ENCODE peak calls at places on chromosomes 13 and 19, in seven cellular contexts. S is astrocyte, P is endothelial cell, F is breast epithelium, G is progenitor cell of endocrine pancreas, T is mucosa of descending colon, Y is fibroblast of mammary gland. X is an unnamed sample.

GRCh38 chr13:72820156-72820897 is 38.4 kb downstream of the PIBF1 start:
- DNase-seq in S (peak; percentile 92), P (no peak), F (no peak), G (no peak), T (no peak), Y (peak; percentile 87), X (peak; percentile 30)

GRCh38 chr13:42964681-42965305 is 27.2 kb downstream of the EPSTI1 start:
- DNase-seq in S (no peak), P (no peak), F (no peak), G (no peak), T (no peak), Y (no peak), X (peak; percentile 60)

GRCh38 chr19:10748195-10748923 is 30.5 kb downstream of the DNM2 start:
- DNase-seq in S (no peak), P (no peak), F (no peak), G (no peak), T (peak; percentile 59), Y (no peak), X (no peak)

GRCh38 chr13:100347941-100348340 is 240.6 kb downstream of the GGACT start:
- DNase-seq in S (peak; percentile 50), P (no peak), F (no peak), G (no peak), T (no peak), Y (peak; percentile 57), X (peak; percentile 35)

GRCh38 chr19:9528757-9529336 is 9.6 kb downstream of the ZNF426 start:
- DNase-seq in S (peak; percentile 11), P (no peak), F (no peak), G (no peak), T (no peak), Y (peak; percentile 32), X (peak; percentile 19)

GRCh38 chr19:44741841-44742352 is 6.6 kb upstream of the BCL3 start:
- DNase-seq in S (peak; percentile 100), P (no peak), F (peak; percentile 97), G (no peak), T (peak; percentile 97), Y (peak; percentile 100), X (peak; percentile 98)

GRCh38 chr13:93736111-93736510 is 509.5 kb downstream of the GPC6 start:
- DNase-seq in S (peak; percentile 59), P (no peak), F (no peak), G (no peak), T (no peak), Y (peak; percentile 51), X (peak; percentile 85)

GRCh38 chr13:42957881-42958280 is 34.2 kb downstream of the EPSTI1 start:
- DNase-seq in S (no peak), P (no peak), F (no peak), G (no peak), T (no peak), Y (no peak), X (no peak)

GRCh38 chr13:93603043-93603442 is 376.4 kb downstream of the GPC6 start:
- DNase-seq in S (peak; percentile 90), P (no peak), F (no peak), G (no peak), T (no peak), Y (peak; percentile 93), X (peak; percentile 80)

GRCh38 chr13:111343186-111343805 is 22.9 kb downstream of the TEX29 start:
- DNase-seq in S (no peak), P (no peak), F (no peak), G (no peak), T (no peak), Y (no peak), X (no peak)

GRCh38 chr13:96052655-96053002 is 572 bp downstream of the UGGT2 start:
- DNase-seq in S (peak; percentile 70), P (peak; percentile 37), F (no peak), G (no peak), T (no peak), Y (peak; percentile 82), X (peak; percentile 77)

GRCh38 chr13:112969692-112970338 is 801 bp downstream of the MCF2L start:
- DNase-seq in S (no peak), P (no peak), F (no peak), G (no peak), T (no peak), Y (no peak), X (no peak)

GRCh38 chr13:112106467-112107141 is 39.7 kb downstream of the SOX1 start:
- DNase-seq in S (no peak), P (no peak), F (no peak), G (no peak), T (no peak), Y (no peak), X (no peak)

GRCh38 chr19:19642506-19643157 is 825 bp downstream of the GMIP start:
- DNase-seq in S (no peak), P (no peak), F (no peak), G (no peak), T (no peak), Y (no peak), X (no peak)

GRCh38 chr13:50678464-50679162 is 164.9 kb downstream of the DLEU7 start:
- DNase-seq in S (peak; percentile 99), P (no peak), F (no peak), G (no peak), T (no peak), Y (peak; percentile 88), X (peak; percentile 85)

GRCh38 chr13:107516517-107516916 is 698.8 kb downstream of the LIG4 start:
- DNase-seq in S (no peak), P (no peak), F (no peak), G (no peak), T (no peak), Y (no peak), X (no peak)

GRCh38 chr13:94139393-94139995 is 340.0 kb downstream of the DCT start:
- DNase-seq in S (peak; percentile 36), P (no peak), F (no peak), G (no peak), T (no peak), Y (no peak), X (peak; percentile 28)

GRCh38 chr19:12985049-12985776 is 10.1 kb upstream of the NFIX start:
- DNase-seq in S (peak; percentile 74), P (no peak), F (peak; percentile 80), G (no peak), T (peak; percentile 86), Y (peak; percentile 55), X (peak; percentile 50)

GRCh38 chr13:109790951-109791605 is 4.7 kb upstream of the IRS2 start:
- DNase-seq in S (no peak), P (no peak), F (no peak), G (no peak), T (no peak), Y (peak; percentile 44), X (peak; percentile 77)
- TF ChIP-seq CTCF in S (peak; percentile 43), P (no peak), F (no peak), G (peak; percentile 45), T (no peak), Y (peak; percentile 53), X (peak; percentile 63)

GRCh38 chr19:40383668-40384248 is 6.2 kb downstream of the HIPK4 start:
- DNase-seq in S (no peak), P (no peak), F (no peak), G (no peak), T (no peak), Y (no peak), X (no peak)

GRCh38 chr19:40380199-40381037 is 9.6 kb downstream of the HIPK4 start:
- DNase-seq in S (no peak), P (no peak), F (no peak), G (no peak), T (no peak), Y (no peak), X (no peak)

GRCh38 chr19:40378509-40378908 is 11.5 kb downstream of the HIPK4 start:
- DNase-seq in S (no peak), P (no peak), F (no peak), G (no peak), T (no peak), Y (no peak), X (no peak)

GRCh38 chr19:40379446-40380198 is 10.4 kb downstream of the HIPK4 start:
- DNase-seq in S (no peak), P (no peak), F (no peak), G (no peak), T (no peak), Y (no peak), X (no peak)

DNA sequence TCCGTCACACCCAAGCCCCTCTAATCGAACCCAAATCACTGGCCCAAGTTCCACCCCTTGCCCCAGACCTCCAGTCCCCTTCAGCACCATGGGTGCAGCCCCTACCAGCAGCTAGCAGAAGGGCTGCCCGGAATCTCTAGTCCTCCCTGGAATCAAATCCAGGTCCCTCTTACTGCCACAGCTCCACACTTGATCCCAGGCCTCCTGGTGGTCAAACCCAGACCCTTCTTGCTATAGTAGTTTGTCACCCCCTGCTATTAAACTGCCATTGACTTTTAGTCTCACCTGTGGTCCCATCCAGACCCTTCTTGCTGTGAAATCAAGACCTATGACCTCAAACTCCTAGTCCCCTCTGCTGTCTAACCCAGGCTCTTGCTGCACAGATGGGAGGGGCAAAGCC is 8.7 kb downstream of the HIPK4 start:
- DNase-seq in S (no peak), P (no peak), F (no peak), G (no peak), T (no peak), Y (no peak), X (no peak)
- TF ChIP-seq CTCF in S (no peak), P (peak; percentile 22), F (no peak), G (peak; percentile 20), T (no peak), Y (peak; percentile 8), X (peak; percentile 37)

GRCh38 chr19:49939721-49940481 is 10.6 kb upstream of the NUP62 start:
- DNase-seq in S (no peak), P (no peak), F (no peak), G (no peak), T (peak; percentile 27), Y (no peak), X (no peak)
- TF ChIP-seq CTCF in S (no peak), P (peak; percentile 11), F (no peak), G (no peak), T (no peak), Y (no peak), X (peak; percentile 29)

DNA sequence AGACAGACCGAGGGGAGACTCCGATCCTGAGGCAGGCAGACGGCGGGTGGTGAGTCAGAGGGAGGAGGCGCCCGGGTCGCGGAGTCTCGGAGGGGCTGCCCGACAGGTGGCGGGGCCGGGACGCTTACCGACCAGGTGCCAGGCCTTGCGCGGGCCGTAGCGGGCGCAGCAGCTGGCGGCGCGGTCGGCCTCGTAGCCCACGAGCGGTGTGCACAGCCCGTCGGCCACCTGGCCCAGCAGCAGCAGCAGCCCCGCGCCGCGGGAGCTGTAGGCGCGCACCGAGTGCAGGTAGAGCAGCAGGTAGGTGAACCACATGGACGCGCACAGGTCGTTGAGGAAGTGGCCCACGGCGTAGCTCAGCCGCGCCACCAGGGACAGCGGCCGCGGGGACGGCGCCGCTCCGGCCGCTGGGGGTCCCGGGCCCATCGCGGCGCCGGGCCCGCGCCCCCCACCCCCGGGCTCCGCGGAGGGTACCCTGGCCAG is 367 bp downstream of the MFSD12 start:
- DNase-seq in S (peak; percentile 20), P (no peak), F (no peak), G (no peak), T (peak; percentile 63), Y (no peak), X (peak; percentile 47)
- TF ChIP-seq CTCF in S (no peak), P (no peak), F (no peak), G (peak; percentile 22), T (no peak), Y (no peak), X (peak; percentile 10)

DNA sequence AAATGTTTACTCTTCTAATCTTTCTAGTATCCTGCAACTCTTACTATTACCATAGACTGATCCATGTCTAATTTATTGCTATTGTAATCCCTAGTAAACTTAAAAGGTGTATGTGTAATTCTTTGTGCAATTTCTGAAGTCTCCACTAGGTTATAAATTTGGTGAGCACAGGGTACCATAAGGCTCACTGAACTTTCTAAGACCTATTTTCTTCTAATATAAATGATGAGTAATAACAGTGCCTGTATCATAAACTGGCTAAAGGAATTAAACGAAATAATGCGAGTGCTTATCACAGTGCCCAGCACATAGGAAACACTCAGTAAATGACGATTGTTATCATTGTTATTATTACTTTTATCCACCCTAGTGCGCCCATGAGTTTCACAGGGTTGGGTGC is 119.1 kb downstream of the KLF12 start:
- DNase-seq in S (no peak), P (no peak), F (no peak), G (no peak), T (no peak), Y (peak; percentile 35), X (peak; percentile 31)
- TF ChIP-seq CTCF in S (peak; percentile 25), P (peak; percentile 71), F (no peak), G (peak; percentile 43), T (no peak), Y (peak; percentile 29), X (peak; percentile 36)